ENCODE peak calls at places on chromosomes 11 and 22, in six cellular contexts. U is HCT116, B is breast epithelium, V is tibial nerve, H is esophagus muscularis mucosa, J is IMR-90. A is an unnamed sample.

GRCh38 chr11:60810583-60810982 is 25.4 kb downstream of the MS4A10 start:
- DNase-seq in U (no peak), B (no peak), V (no peak), H (no peak), J (no peak), A (no peak)

GRCh38 chr11:2891291-2891690 is 5.7 kb upstream of the CDKN1C start:
- DNase-seq in U (no peak), B (no peak), V (no peak), H (no peak), J (no peak), A (no peak)

GRCh38 chr11:116421529-116422185 is 351.1 kb downstream of the BUD13 start:
- DNase-seq in U (no peak), B (no peak), V (no peak), H (no peak), J (no peak), A (no peak)

GRCh38 chr11:130580372-130580771 is 131.9 kb downstream of the ADAMTS15 start:
- DNase-seq in U (peak; percentile 21), B (peak; percentile 59), V (no peak), H (peak; percentile 94), J (peak; percentile 84), A (no peak)

GRCh38 chr11:9180784-9181183 is 84.4 kb downstream of the DENND5A start:
- DNase-seq in U (no peak), B (no peak), V (no peak), H (no peak), J (peak; percentile 72), A (no peak)

GRCh38 chr11:92870241-92870826 is 99.1 kb upstream of the MTNR1B start:
- DNase-seq in U (no peak), B (no peak), V (no peak), H (no peak), J (peak; percentile 30), A (no peak)

GRCh38 chr11:119696378-119697157 is 32.4 kb downstream of the NECTIN1 start:
- DNase-seq in U (no peak), B (peak; percentile 88), V (no peak), H (no peak), J (no peak), A (peak; percentile 95)

GRCh38 chr22:40215266-40215665 is 37.5 kb downstream of the TNRC6B start:
- DNase-seq in U (no peak), B (no peak), V (no peak), H (no peak), J (no peak), A (no peak)

GRCh38 chr11:121055076-121055475 is 31.2 kb downstream of the TBCEL start:
- DNase-seq in U (no peak), B (no peak), V (no peak), H (no peak), J (no peak), A (no peak)

GRCh38 chr22:35523167-35523928 is 17.3 kb upstream of the RASD2 start:
- DNase-seq in U (no peak), B (no peak), V (no peak), H (no peak), J (no peak), A (peak; percentile 25)

GRCh38 chr22:50502096-50502495 is 5.4 kb downstream of the LMF2 start:
- DNase-seq in U (no peak), B (no peak), V (no peak), H (no peak), J (no peak), A (no peak)

GRCh38 chr22:25514436-25514835 is 50.0 kb upstream of the GRK3 start:
- DNase-seq in U (no peak), B (no peak), V (no peak), H (no peak), J (peak; percentile 54), A (no peak)

GRCh38 chr11:75639752-75640151 is 29.1 kb downstream of the MAP6 start:
- DNase-seq in U (no peak), B (peak; percentile 31), V (peak; percentile 52), H (peak; percentile 91), J (peak; percentile 59), A (peak; percentile 13)

GRCh38 chr22:46547179-46547882 is 9.9 kb upstream of the CELSR1 start:
- DNase-seq in U (no peak), B (peak; percentile 59), V (no peak), H (no peak), J (peak; percentile 77), A (peak; percentile 68)

GRCh38 chr11:109972181-109972715 is 120.9 kb upstream of the ZC3H12C start:
- DNase-seq in U (no peak), B (no peak), V (no peak), H (no peak), J (peak; percentile 9), A (no peak)

GRCh38 chr11:45683285-45684058 is 18.1 kb upstream of the CHST1 start:
- DNase-seq in U (no peak), B (no peak), V (no peak), H (no peak), J (no peak), A (no peak)

GRCh38 chr11:47914743-47915142 is 65.6 kb upstream of the PTPRJ start:
- DNase-seq in U (no peak), B (no peak), V (no peak), H (no peak), J (no peak), A (no peak)

GRCh38 chr11:27705873-27706820 is 5.9 kb upstream of the BDNF start:
- DNase-seq in U (no peak), B (no peak), V (no peak), H (no peak), J (peak; percentile 64), A (no peak)

GRCh38 chr11:8811571-8811970 is 99.4 kb upstream of the AKIP1 start:
- DNase-seq in U (no peak), B (no peak), V (no peak), H (no peak), J (peak; percentile 72), A (no peak)

GRCh38 chr22:32378703-32379272 is 21.1 kb downstream of the RFPL3 start:
- DNase-seq in U (peak; percentile 54), B (no peak), V (no peak), H (no peak), J (peak; percentile 18), A (no peak)

GRCh38 chr22:41526802-41527799 is 17.2 kb downstream of the POLR3H start:
- DNase-seq in U (no peak), B (no peak), V (no peak), H (no peak), J (peak; percentile 25), A (no peak)

GRCh38 chr11:120169981-120170698 is 32.2 kb upstream of the TRIM29 start:
- DNase-seq in U (no peak), B (no peak), V (peak; percentile 4), H (peak; percentile 42), J (no peak), A (no peak)

GRCh38 chr22:42814616-42815015 is 42.5 kb downstream of the ARFGAP3 start:
- DNase-seq in U (no peak), B (no peak), V (no peak), H (no peak), J (no peak), A (no peak)

GRCh38 chr22:42819412-42820069 is 37.5 kb downstream of the ARFGAP3 start:
- DNase-seq in U (no peak), B (no peak), V (no peak), H (no peak), J (no peak), A (no peak)

GRCh38 chr22:42820075-42820763 is 36.9 kb downstream of the ARFGAP3 start:
- DNase-seq in U (no peak), B (no peak), V (no peak), H (no peak), J (peak; percentile 93), A (no peak)

GRCh38 chr22:42816339-42816738 is 40.7 kb downstream of the ARFGAP3 start:
- DNase-seq in U (no peak), B (no peak), V (no peak), H (no peak), J (no peak), A (no peak)

GRCh38 chr22:42817556-42817955 is 39.5 kb downstream of the ARFGAP3 start:
- DNase-seq in U (no peak), B (no peak), V (no peak), H (no peak), J (no peak), A (no peak)
- H3K4me1 ChIP-seq in U (no peaks in the 10 kb centered on the region), B (peaks cover 5% of the 10 kb centered on the region), V (no peaks in the 10 kb centered on the region), H (no peaks in the 10 kb centered on the region), J (peaks cover 12% of the 10 kb centered on the region), A (peaks cover 17% of the 10 kb centered on the region)

DNA sequence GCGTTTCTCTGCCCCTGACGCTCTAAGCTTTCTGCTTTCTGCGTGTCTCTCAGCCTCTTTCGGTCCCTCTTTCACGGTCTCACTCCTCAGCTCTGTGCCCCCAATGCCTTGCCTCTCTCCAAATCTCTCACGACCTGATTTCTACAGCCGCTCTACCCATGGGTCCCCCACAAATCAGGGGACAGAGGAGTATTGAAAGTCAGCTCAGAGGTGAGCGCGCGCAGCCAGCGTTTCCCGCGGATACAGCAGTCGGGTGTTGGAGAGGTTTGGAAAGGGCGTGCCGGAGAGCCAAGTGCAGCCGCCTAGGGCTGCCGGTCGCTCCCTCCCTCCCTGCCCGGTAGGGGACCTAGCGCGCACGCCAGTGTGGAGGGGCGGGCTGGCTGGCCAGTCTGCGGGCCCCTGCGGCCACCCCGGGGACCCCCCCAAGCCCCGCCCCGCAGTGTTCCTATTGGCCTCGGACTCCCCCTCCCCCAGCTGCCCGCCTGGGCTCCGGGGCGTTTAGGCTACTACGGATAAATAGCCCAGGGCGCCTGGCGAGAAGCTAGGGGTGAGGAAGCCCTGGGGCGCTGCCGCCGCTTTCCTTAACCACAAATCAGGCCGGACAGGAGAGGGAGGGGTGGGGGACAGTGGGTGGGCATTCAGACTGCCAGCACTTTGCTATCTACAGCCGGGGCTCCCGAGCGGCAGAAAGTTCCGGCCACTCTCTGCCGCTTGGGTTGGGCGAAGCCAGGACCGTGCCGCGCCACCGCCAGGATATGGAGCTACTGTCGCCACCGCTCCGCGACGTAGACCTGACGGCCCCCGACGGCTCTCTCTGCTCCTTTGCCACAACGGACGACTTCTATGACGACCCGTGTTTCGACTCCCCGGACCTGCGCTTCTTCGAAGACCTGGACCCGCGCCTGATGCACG is at the start of gene MYOD1:
- DNase-seq in U (no peak), B (no peak), V (no peak), H (no peak), J (no peak), A (no peak)
- TF ChIP-seq POLR2A in U (no peak), B (no peak), V (no peak), H (no peak), J (no peak), A (no peak)

GRCh38 chr11:70582886-70583641 is 184.7 kb downstream of the CTTN start:
- DNase-seq in U (no peak), B (no peak), V (no peak), H (no peak), J (no peak), A (no peak)

GRCh38 chr11:70583781-70584218 is 185.5 kb downstream of the CTTN start:
- DNase-seq in U (no peak), B (no peak), V (no peak), H (no peak), J (no peak), A (no peak)

GRCh38 chr11:70584786-70585545 is 186.6 kb downstream of the CTTN start:
- DNase-seq in U (no peak), B (no peak), V (no peak), H (no peak), J (no peak), A (no peak)

GRCh38 chr11:70587095-70587389 is 188.7 kb downstream of the CTTN start:
- DNase-seq in U (no peak), B (no peak), V (no peak), H (no peak), J (peak; percentile 8), A (no peak)

GRCh38 chr11:70586261-70587094 is 188.1 kb downstream of the CTTN start:
- DNase-seq in U (no peak), B (no peak), V (no peak), H (no peak), J (no peak), A (no peak)
- H3K4me1 ChIP-seq in U (no peaks in the 10 kb centered on the region), B (no peaks in the 10 kb centered on the region), V (no peaks in the 10 kb centered on the region), H (no peaks in the 10 kb centered on the region), J (no peaks in the 10 kb centered on the region), A (no peaks in the 10 kb centered on the region)

GRCh38 chr11:1569251-1569780 is 2.8 kb downstream of the DUSP8 start:
- DNase-seq in U (no peak), B (no peak), V (no peak), H (no peak), J (no peak), A (no peak)
- TF ChIP-seq POLR2A in U (no peak), B (no peak), V (no peak), H (no peak), J (no peak), A (no peak)